ENCODE peak calls at places on chromosomes 11 and 22, in ten cellular contexts. One of them, this sample, is unnamed.

GRCh38 chr11:118290923-118291322 is 13.6 kb upstream of the CD3E start:
- DNase-seq in cardiac fibroblast: peak
- DNase-seq in A549: peak
- DNase-seq in body of pancreas: peak
- DNase-seq in IMR-90: no peak
- DNase-seq in heart right ventricle: peak
- DNase-seq in BE2C: no peak
- DNase-seq in fibroblast of the aortic adventitia: peak
- DNase-seq in AG10803: no peak
- DNase-seq in AG04450: no peak
- DNase-seq in this sample: peak

GRCh38 chr11:23284626-23285025 is 424.4 kb upstream of the CCDC179 start:
- DNase-seq in cardiac fibroblast: peak
- DNase-seq in A549: no peak
- DNase-seq in body of pancreas: no peak
- DNase-seq in IMR-90: peak
- DNase-seq in heart right ventricle: no peak
- DNase-seq in BE2C: no peak
- DNase-seq in fibroblast of the aortic adventitia: peak
- DNase-seq in AG10803: peak
- DNase-seq in AG04450: peak
- DNase-seq in this sample: no peak

GRCh38 chr11:109695696-109696095 is 273.7 kb downstream of the C11orf87 start:
- DNase-seq in cardiac fibroblast: peak
- DNase-seq in A549: no peak
- DNase-seq in body of pancreas: no peak
- DNase-seq in IMR-90: peak
- DNase-seq in heart right ventricle: no peak
- DNase-seq in BE2C: no peak
- DNase-seq in fibroblast of the aortic adventitia: peak
- DNase-seq in AG10803: peak
- DNase-seq in AG04450: no peak
- DNase-seq in this sample: peak

GRCh38 chr11:134120143-134120850 is 51.4 kb downstream of the JAM3 start:
- DNase-seq in cardiac fibroblast: peak
- DNase-seq in A549: no peak
- DNase-seq in body of pancreas: no peak
- DNase-seq in IMR-90: peak
- DNase-seq in heart right ventricle: peak
- DNase-seq in BE2C: no peak
- DNase-seq in fibroblast of the aortic adventitia: peak
- DNase-seq in AG10803: peak
- DNase-seq in AG04450: peak
- DNase-seq in this sample: peak

GRCh38 chr11:65448418-65449196 is 26.0 kb downstream of the NEAT1 start:
- DNase-seq in cardiac fibroblast: peak
- DNase-seq in A549: peak
- DNase-seq in body of pancreas: no peak
- DNase-seq in IMR-90: peak
- DNase-seq in heart right ventricle: no peak
- DNase-seq in BE2C: no peak
- DNase-seq in fibroblast of the aortic adventitia: no peak
- DNase-seq in AG10803: peak
- DNase-seq in AG04450: no peak
- DNase-seq in this sample: peak

GRCh38 chr11:60122414-60123036 is 34.1 kb downstream of the MS4A2 start:
- DNase-seq in cardiac fibroblast: no peak
- DNase-seq in A549: no peak
- DNase-seq in body of pancreas: no peak
- DNase-seq in IMR-90: no peak
- DNase-seq in heart right ventricle: no peak
- DNase-seq in BE2C: no peak
- DNase-seq in fibroblast of the aortic adventitia: no peak
- DNase-seq in AG10803: no peak
- DNase-seq in AG04450: no peak
- DNase-seq in this sample: no peak

GRCh38 chr22:20111045-20111688 is 4.7 kb upstream of the RANBP1 start:
- DNase-seq in cardiac fibroblast: peak
- DNase-seq in A549: peak
- DNase-seq in body of pancreas: no peak
- DNase-seq in IMR-90: peak
- DNase-seq in heart right ventricle: no peak
- DNase-seq in BE2C: peak
- DNase-seq in fibroblast of the aortic adventitia: no peak
- DNase-seq in AG10803: peak
- DNase-seq in AG04450: no peak
- DNase-seq in this sample: peak

GRCh38 chr11:21225860-21226259 is 556.5 kb downstream of the NELL1 start:
- DNase-seq in cardiac fibroblast: no peak
- DNase-seq in A549: no peak
- DNase-seq in body of pancreas: no peak
- DNase-seq in IMR-90: no peak
- DNase-seq in heart right ventricle: no peak
- DNase-seq in BE2C: no peak
- DNase-seq in fibroblast of the aortic adventitia: no peak
- DNase-seq in AG10803: no peak
- DNase-seq in AG04450: no peak
- DNase-seq in this sample: no peak

GRCh38 chr22:29811377-29811776 is 26.7 kb downstream of the ASCC2 start:
- DNase-seq in cardiac fibroblast: no peak
- DNase-seq in A549: peak
- DNase-seq in body of pancreas: no peak
- DNase-seq in IMR-90: no peak
- DNase-seq in heart right ventricle: no peak
- DNase-seq in BE2C: no peak
- DNase-seq in fibroblast of the aortic adventitia: no peak
- DNase-seq in AG10803: no peak
- DNase-seq in AG04450: no peak
- DNase-seq in this sample: no peak

GRCh38 chr11:58574851-58575250 is 805 bp downstream of the LPXN start:
- DNase-seq in cardiac fibroblast: peak
- DNase-seq in A549: no peak
- DNase-seq in body of pancreas: no peak
- DNase-seq in IMR-90: peak
- DNase-seq in heart right ventricle: no peak
- DNase-seq in BE2C: no peak
- DNase-seq in fibroblast of the aortic adventitia: peak
- DNase-seq in AG10803: peak
- DNase-seq in AG04450: no peak
- DNase-seq in this sample: peak
- H3K4me3 ChIP-seq in cardiac fibroblast: no peak
- H3K4me3 ChIP-seq in A549: no peak
- H3K4me3 ChIP-seq in body of pancreas: no peak
- H3K4me3 ChIP-seq in IMR-90: no peak
- H3K4me3 ChIP-seq in heart right ventricle: peak
- H3K4me3 ChIP-seq in BE2C: no peak
- H3K4me3 ChIP-seq in fibroblast of the aortic adventitia: no peak
- H3K4me3 ChIP-seq in AG10803: peak
- H3K4me3 ChIP-seq in AG04450: no peak
- H3K4me3 ChIP-seq in this sample: no peak

DNA sequence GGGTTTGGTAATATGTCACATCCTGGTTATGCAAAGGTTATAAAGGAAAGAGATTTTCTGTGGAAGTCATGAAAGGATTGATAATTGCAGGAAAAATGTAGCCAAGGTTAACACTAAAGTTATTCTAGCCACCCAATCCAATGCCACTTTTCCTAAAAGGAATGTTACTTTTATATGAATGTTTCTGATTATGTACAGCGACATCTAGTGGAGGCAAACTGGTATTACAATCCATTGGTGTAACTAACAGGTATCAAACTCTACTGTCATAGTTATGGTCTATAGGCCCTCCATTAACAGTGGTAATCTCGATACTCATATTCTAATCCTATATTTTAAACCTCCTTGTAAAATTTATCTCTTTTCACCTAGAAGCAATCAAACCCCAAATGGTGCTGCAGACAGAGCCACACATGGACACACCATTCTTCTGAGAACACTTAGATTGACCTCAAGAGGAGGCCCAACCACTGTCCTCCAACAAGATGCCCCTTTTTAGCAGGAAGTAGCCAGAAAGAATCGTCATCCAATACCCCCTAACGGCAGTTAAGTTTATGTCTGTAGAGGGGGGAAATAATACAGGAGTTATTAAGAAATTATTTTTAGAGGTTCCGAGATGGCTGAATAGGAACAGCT is 74.9 kb upstream of the RAG2 start:
- DNase-seq in cardiac fibroblast: peak
- DNase-seq in A549: peak
- DNase-seq in body of pancreas: no peak
- DNase-seq in IMR-90: peak
- DNase-seq in heart right ventricle: peak
- DNase-seq in BE2C: peak
- DNase-seq in fibroblast of the aortic adventitia: peak
- DNase-seq in AG10803: peak
- DNase-seq in AG04450: peak
- DNase-seq in this sample: peak
- TF ChIP-seq CTCF in cardiac fibroblast: peak
- TF ChIP-seq CTCF in A549: peak
- TF ChIP-seq CTCF in body of pancreas: peak
- TF ChIP-seq CTCF in IMR-90: peak
- TF ChIP-seq CTCF in heart right ventricle: peak
- TF ChIP-seq CTCF in BE2C: peak
- TF ChIP-seq CTCF in fibroblast of the aortic adventitia: peak
- TF ChIP-seq CTCF in AG10803: peak
- TF ChIP-seq CTCF in AG04450: peak
- TF ChIP-seq CTCF in this sample: peak

DNA sequence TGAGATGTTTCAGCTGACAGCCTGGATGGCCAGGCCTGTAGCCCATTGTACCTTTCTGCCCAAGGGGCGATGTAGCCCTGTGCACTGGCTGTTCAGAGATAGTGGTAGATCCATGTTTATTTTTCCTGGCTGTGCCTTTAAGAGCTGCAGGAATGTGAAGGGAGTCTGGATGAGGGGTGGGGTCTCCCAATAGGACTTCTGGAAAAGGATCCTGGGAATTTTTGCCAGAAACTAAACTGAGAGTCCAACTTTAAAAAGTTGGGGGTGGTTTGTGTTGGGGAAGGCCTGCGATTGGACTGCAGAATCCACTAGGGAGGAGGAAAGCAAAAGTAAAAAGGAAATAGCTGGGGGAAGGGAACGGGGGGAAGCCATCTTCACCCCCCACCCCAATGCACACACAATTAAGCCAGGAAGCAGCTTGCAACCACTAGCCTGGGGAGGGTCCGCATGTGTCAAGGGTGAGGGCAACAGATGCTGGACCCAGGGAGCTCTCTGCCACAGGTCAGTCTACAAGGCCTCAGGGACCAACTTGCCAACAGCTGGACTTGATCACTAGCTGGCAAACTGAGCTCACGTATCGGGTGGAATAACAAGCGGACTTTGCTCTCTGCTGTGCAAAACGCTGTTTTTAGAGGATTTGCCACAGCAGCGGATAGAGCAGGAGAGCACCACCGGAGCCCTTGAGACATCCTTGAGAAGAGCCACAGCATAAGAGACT is at the start of gene OLFML1:
- DNase-seq in cardiac fibroblast: peak
- DNase-seq in A549: no peak
- DNase-seq in body of pancreas: no peak
- DNase-seq in IMR-90: no peak
- DNase-seq in heart right ventricle: peak
- DNase-seq in BE2C: no peak
- DNase-seq in fibroblast of the aortic adventitia: peak
- DNase-seq in AG10803: peak
- DNase-seq in AG04450: no peak
- DNase-seq in this sample: no peak
- H3K4me3 ChIP-seq in cardiac fibroblast: peak
- H3K4me3 ChIP-seq in A549: no peak
- H3K4me3 ChIP-seq in body of pancreas: no peak
- H3K4me3 ChIP-seq in IMR-90: no peak
- H3K4me3 ChIP-seq in heart right ventricle: peak
- H3K4me3 ChIP-seq in BE2C: no peak
- H3K4me3 ChIP-seq in fibroblast of the aortic adventitia: peak
- H3K4me3 ChIP-seq in AG10803: peak
- H3K4me3 ChIP-seq in AG04450: no peak
- H3K4me3 ChIP-seq in this sample: no peak

GRCh38 chr11:126462422-126462821 is 106.9 kb downstream of the ST3GAL4 start:
- DNase-seq in cardiac fibroblast: no peak
- DNase-seq in A549: no peak
- DNase-seq in body of pancreas: no peak
- DNase-seq in IMR-90: no peak
- DNase-seq in heart right ventricle: no peak
- DNase-seq in BE2C: no peak
- DNase-seq in fibroblast of the aortic adventitia: no peak
- DNase-seq in AG10803: no peak
- DNase-seq in AG04450: no peak
- DNase-seq in this sample: no peak
- TF ChIP-seq CTCF in cardiac fibroblast: no peak
- TF ChIP-seq CTCF in A549: no peak
- TF ChIP-seq CTCF in body of pancreas: no peak
- TF ChIP-seq CTCF in IMR-90: no peak
- TF ChIP-seq CTCF in heart right ventricle: no peak
- TF ChIP-seq CTCF in BE2C: no peak
- TF ChIP-seq CTCF in fibroblast of the aortic adventitia: no peak
- TF ChIP-seq CTCF in AG10803: no peak
- TF ChIP-seq CTCF in AG04450: no peak
- TF ChIP-seq CTCF in this sample: no peak

GRCh38 chr11:111512296-111513239 is at the start of gene BTG4:
- DNase-seq in cardiac fibroblast: peak
- DNase-seq in A549: peak
- DNase-seq in body of pancreas: no peak
- DNase-seq in IMR-90: no peak
- DNase-seq in heart right ventricle: no peak
- DNase-seq in BE2C: peak
- DNase-seq in fibroblast of the aortic adventitia: no peak
- DNase-seq in AG10803: peak
- DNase-seq in AG04450: no peak
- DNase-seq in this sample: peak

GRCh38 chr11:111515591-111515990 is 1.0 kb downstream of the HOATZ start:
- DNase-seq in cardiac fibroblast: no peak
- DNase-seq in A549: no peak
- DNase-seq in body of pancreas: no peak
- DNase-seq in IMR-90: no peak
- DNase-seq in heart right ventricle: no peak
- DNase-seq in BE2C: no peak
- DNase-seq in fibroblast of the aortic adventitia: no peak
- DNase-seq in AG10803: no peak
- DNase-seq in AG04450: no peak
- DNase-seq in this sample: no peak

GRCh38 chr11:111510311-111510710 is 1.9 kb downstream of the BTG4 start:
- DNase-seq in cardiac fibroblast: no peak
- DNase-seq in A549: no peak
- DNase-seq in body of pancreas: no peak
- DNase-seq in IMR-90: peak
- DNase-seq in heart right ventricle: no peak
- DNase-seq in BE2C: no peak
- DNase-seq in fibroblast of the aortic adventitia: peak
- DNase-seq in AG10803: peak
- DNase-seq in AG04450: no peak
- DNase-seq in this sample: peak

GRCh38 chr11:111514216-111515031 is at the start of gene HOATZ:
- DNase-seq in cardiac fibroblast: peak
- DNase-seq in A549: no peak
- DNase-seq in body of pancreas: no peak
- DNase-seq in IMR-90: no peak
- DNase-seq in heart right ventricle: no peak
- DNase-seq in BE2C: peak
- DNase-seq in fibroblast of the aortic adventitia: no peak
- DNase-seq in AG10803: no peak
- DNase-seq in AG04450: no peak
- DNase-seq in this sample: no peak

GRCh38 chr11:111513240-111513605 is 1.0 kb upstream of the BTG4 start:
- DNase-seq in cardiac fibroblast: no peak
- DNase-seq in A549: no peak
- DNase-seq in body of pancreas: no peak
- DNase-seq in IMR-90: no peak
- DNase-seq in heart right ventricle: no peak
- DNase-seq in BE2C: no peak
- DNase-seq in fibroblast of the aortic adventitia: no peak
- DNase-seq in AG10803: no peak
- DNase-seq in AG04450: no peak
- DNase-seq in this sample: peak
- H3K4me3 ChIP-seq in cardiac fibroblast: no peak
- H3K4me3 ChIP-seq in A549: peak
- H3K4me3 ChIP-seq in body of pancreas: no peak
- H3K4me3 ChIP-seq in IMR-90: no peak
- H3K4me3 ChIP-seq in heart right ventricle: no peak
- H3K4me3 ChIP-seq in BE2C: no peak
- H3K4me3 ChIP-seq in fibroblast of the aortic adventitia: no peak
- H3K4me3 ChIP-seq in AG10803: peak
- H3K4me3 ChIP-seq in AG04450: no peak
- H3K4me3 ChIP-seq in this sample: no peak